ENCODE peak calls at places on chromosome 17, in six cellular contexts. One of them, this sample, is unnamed.

GRCh38 chr17:36722121-36722902 is 120.9 kb downstream of the MRM1 start:
- DNase-seq in tibial nerve: no peak
- DNase-seq in transverse colon: peak
- DNase-seq in A549: no peak
- DNase-seq in Peyer's patch: peak
- DNase-seq in cardiac muscle cell: peak
- DNase-seq in this sample: peak

GRCh38 chr17:1532836-1533602 is 16.6 kb upstream of the INPP5K start:
- DNase-seq in tibial nerve: no peak
- DNase-seq in transverse colon: no peak
- DNase-seq in A549: peak
- DNase-seq in Peyer's patch: peak
- DNase-seq in cardiac muscle cell: peak
- DNase-seq in this sample: no peak

GRCh38 chr17:64008346-64008745 is 10.2 kb downstream of the PRR29 start:
- DNase-seq in tibial nerve: no peak
- DNase-seq in transverse colon: no peak
- DNase-seq in A549: no peak
- DNase-seq in Peyer's patch: peak
- DNase-seq in cardiac muscle cell: no peak
- DNase-seq in this sample: no peak

GRCh38 chr17:45228985-45229517 is 7.4 kb downstream of the FMNL1 start:
- DNase-seq in tibial nerve: peak
- DNase-seq in transverse colon: peak
- DNase-seq in A549: peak
- DNase-seq in Peyer's patch: peak
- DNase-seq in cardiac muscle cell: no peak
- DNase-seq in this sample: no peak

GRCh38 chr17:69860142-69860680 is 214.8 kb upstream of the KCNJ16 start:
- DNase-seq in tibial nerve: no peak
- DNase-seq in transverse colon: no peak
- DNase-seq in A549: no peak
- DNase-seq in Peyer's patch: no peak
- DNase-seq in cardiac muscle cell: no peak
- DNase-seq in this sample: no peak

GRCh38 chr17:38613981-38614779 is 8.4 kb upstream of the SRCIN1 start:
- DNase-seq in tibial nerve: no peak
- DNase-seq in transverse colon: no peak
- DNase-seq in A549: no peak
- DNase-seq in Peyer's patch: no peak
- DNase-seq in cardiac muscle cell: no peak
- DNase-seq in this sample: no peak

GRCh38 chr17:69066482-69066881 is 5.8 kb upstream of the ABCA9 start:
- DNase-seq in tibial nerve: no peak
- DNase-seq in transverse colon: no peak
- DNase-seq in A549: no peak
- DNase-seq in Peyer's patch: no peak
- DNase-seq in cardiac muscle cell: no peak
- DNase-seq in this sample: no peak

GRCh38 chr17:44608732-44609435 is 47.4 kb upstream of the MEIOC start:
- DNase-seq in tibial nerve: no peak
- DNase-seq in transverse colon: no peak
- DNase-seq in A549: no peak
- DNase-seq in Peyer's patch: no peak
- DNase-seq in cardiac muscle cell: no peak
- DNase-seq in this sample: no peak

GRCh38 chr17:45172541-45173286 is 11.0 kb downstream of the HEXIM2 start:
- DNase-seq in tibial nerve: peak
- DNase-seq in transverse colon: peak
- DNase-seq in A549: peak
- DNase-seq in Peyer's patch: peak
- DNase-seq in cardiac muscle cell: no peak
- DNase-seq in this sample: peak

GRCh38 chr17:17877548-17878358 is 41.0 kb upstream of the SREBF1 start:
- DNase-seq in tibial nerve: peak
- DNase-seq in transverse colon: peak
- DNase-seq in A549: no peak
- DNase-seq in Peyer's patch: peak
- DNase-seq in cardiac muscle cell: peak
- DNase-seq in this sample: peak

GRCh38 chr17:38560503-38561318 is 45.0 kb downstream of the SRCIN1 start:
- DNase-seq in tibial nerve: no peak
- DNase-seq in transverse colon: no peak
- DNase-seq in A549: no peak
- DNase-seq in Peyer's patch: no peak
- DNase-seq in cardiac muscle cell: peak
- DNase-seq in this sample: no peak

GRCh38 chr17:36608794-36609497 is 7.6 kb downstream of the MRM1 start:
- DNase-seq in tibial nerve: no peak
- DNase-seq in transverse colon: peak
- DNase-seq in A549: peak
- DNase-seq in Peyer's patch: no peak
- DNase-seq in cardiac muscle cell: peak
- DNase-seq in this sample: peak

GRCh38 chr17:74521701-74522201 is 9.5 kb downstream of the CD300LB start:
- DNase-seq in tibial nerve: no peak
- DNase-seq in transverse colon: no peak
- DNase-seq in A549: no peak
- DNase-seq in Peyer's patch: peak
- DNase-seq in cardiac muscle cell: no peak
- DNase-seq in this sample: no peak

GRCh38 chr17:17491546-17491988 is 4.6 kb downstream of the RASD1 start:
- DNase-seq in tibial nerve: no peak
- DNase-seq in transverse colon: no peak
- DNase-seq in A549: no peak
- DNase-seq in Peyer's patch: no peak
- DNase-seq in cardiac muscle cell: no peak
- DNase-seq in this sample: no peak

GRCh38 chr17:496761-497586 is 144.4 kb upstream of the RPH3AL start:
- DNase-seq in tibial nerve: no peak
- DNase-seq in transverse colon: no peak
- DNase-seq in A549: no peak
- DNase-seq in Peyer's patch: no peak
- DNase-seq in cardiac muscle cell: no peak
- DNase-seq in this sample: no peak

GRCh38 chr17:18026408-18026776 is 12.6 kb downstream of the ATPAF2 start:
- DNase-seq in tibial nerve: no peak
- DNase-seq in transverse colon: no peak
- DNase-seq in A549: no peak
- DNase-seq in Peyer's patch: no peak
- DNase-seq in cardiac muscle cell: no peak
- DNase-seq in this sample: peak

GRCh38 chr17:66951605-66951953 is 12.9 kb upstream of the CACNG4 start:
- DNase-seq in tibial nerve: no peak
- DNase-seq in transverse colon: no peak
- DNase-seq in A549: peak
- DNase-seq in Peyer's patch: no peak
- DNase-seq in cardiac muscle cell: no peak
- DNase-seq in this sample: no peak

GRCh38 chr17:66950325-66950724 is 14.2 kb upstream of the CACNG4 start:
- DNase-seq in tibial nerve: no peak
- DNase-seq in transverse colon: no peak
- DNase-seq in A549: no peak
- DNase-seq in Peyer's patch: no peak
- DNase-seq in cardiac muscle cell: no peak
- DNase-seq in this sample: no peak

GRCh38 chr17:66950886-66951604 is 13.5 kb upstream of the CACNG4 start:
- DNase-seq in tibial nerve: no peak
- DNase-seq in transverse colon: no peak
- DNase-seq in A549: no peak
- DNase-seq in Peyer's patch: no peak
- DNase-seq in cardiac muscle cell: no peak
- DNase-seq in this sample: no peak

GRCh38 chr17:66948061-66948750 is 16.3 kb upstream of the CACNG4 start:
- DNase-seq in tibial nerve: no peak
- DNase-seq in transverse colon: no peak
- DNase-seq in A549: no peak
- DNase-seq in Peyer's patch: no peak
- DNase-seq in cardiac muscle cell: no peak
- DNase-seq in this sample: no peak

GRCh38 chr17:66949501-66949900 is 15.0 kb upstream of the CACNG4 start:
- DNase-seq in tibial nerve: no peak
- DNase-seq in transverse colon: no peak
- DNase-seq in A549: no peak
- DNase-seq in Peyer's patch: no peak
- DNase-seq in cardiac muscle cell: no peak
- DNase-seq in this sample: no peak
- H3K27ac ChIP-seq in tibial nerve: no peak
- H3K27ac ChIP-seq in transverse colon: no peak
- H3K27ac ChIP-seq in A549: no peak
- H3K27ac ChIP-seq in Peyer's patch: no peak
- H3K27ac ChIP-seq in cardiac muscle cell: no peak
- H3K27ac ChIP-seq in this sample: no peak

DNA sequence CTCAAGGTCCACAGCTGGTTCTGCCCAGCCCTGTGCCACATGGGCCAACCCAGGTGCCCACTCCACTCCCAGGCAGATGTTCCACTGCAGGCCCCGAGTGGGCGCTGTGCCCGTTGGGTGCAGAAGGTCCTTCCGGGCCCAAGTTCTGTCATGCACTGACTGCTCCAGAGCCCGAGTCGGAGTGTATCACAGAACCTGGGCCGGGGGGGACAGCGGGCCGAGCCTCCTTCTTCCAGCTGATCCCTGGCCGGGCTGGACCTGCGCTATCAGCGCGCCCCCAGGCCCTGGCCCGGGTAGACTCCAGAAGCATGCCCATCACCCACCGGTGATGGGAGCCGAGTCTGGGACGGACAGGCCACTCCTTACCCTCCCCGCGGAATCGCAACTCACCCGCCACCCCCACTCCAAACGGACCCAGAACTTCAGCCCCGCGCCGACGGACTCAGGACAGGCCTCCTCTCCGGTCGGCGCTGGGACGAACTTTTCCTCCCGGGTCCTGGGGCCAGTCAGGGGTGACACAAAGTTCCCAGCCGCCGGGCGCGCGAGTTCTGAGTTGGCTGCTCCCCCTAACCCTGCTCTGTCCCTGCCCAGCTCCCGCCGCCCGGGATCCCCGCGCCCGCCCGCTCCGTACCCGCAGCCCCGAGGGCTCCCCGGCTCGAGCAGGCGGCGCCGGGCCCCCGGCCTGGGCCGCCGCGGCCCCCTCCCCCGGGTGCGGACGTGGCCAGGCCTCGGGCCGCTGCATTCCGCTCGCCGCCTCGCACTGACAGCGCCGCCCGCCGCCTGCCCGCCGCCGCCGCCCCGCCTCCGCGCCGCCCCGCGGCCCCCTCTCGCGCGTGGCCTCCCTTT is at the start of gene COPZ2:
- DNase-seq in tibial nerve: no peak
- DNase-seq in transverse colon: peak
- DNase-seq in A549: peak
- DNase-seq in Peyer's patch: peak
- DNase-seq in cardiac muscle cell: peak
- DNase-seq in this sample: no peak
- TF ChIP-seq CTCF in tibial nerve: peak
- TF ChIP-seq CTCF in transverse colon: peak
- TF ChIP-seq CTCF in A549: peak
- TF ChIP-seq CTCF in Peyer's patch: peak
- TF ChIP-seq CTCF in cardiac muscle cell: peak
- TF ChIP-seq CTCF in this sample: peak

GRCh38 chr17:58384900-58385299 is 32.4 kb downstream of the RNF43 start:
- DNase-seq in tibial nerve: no peak
- DNase-seq in transverse colon: no peak
- DNase-seq in A549: no peak
- DNase-seq in Peyer's patch: no peak
- DNase-seq in cardiac muscle cell: no peak
- DNase-seq in this sample: no peak

GRCh38 chr17:58386708-58387107 is 30.6 kb downstream of the RNF43 start:
- DNase-seq in tibial nerve: no peak
- DNase-seq in transverse colon: no peak
- DNase-seq in A549: no peak
- DNase-seq in Peyer's patch: no peak
- DNase-seq in cardiac muscle cell: no peak
- DNase-seq in this sample: no peak

GRCh38 chr17:58385359-58385899 is 31.9 kb downstream of the RNF43 start:
- DNase-seq in tibial nerve: no peak
- DNase-seq in transverse colon: no peak
- DNase-seq in A549: no peak
- DNase-seq in Peyer's patch: no peak
- DNase-seq in cardiac muscle cell: no peak
- DNase-seq in this sample: no peak

GRCh38 chr17:58388302-58389190 is 28.8 kb downstream of the RNF43 start:
- DNase-seq in tibial nerve: no peak
- DNase-seq in transverse colon: no peak
- DNase-seq in A549: no peak
- DNase-seq in Peyer's patch: no peak
- DNase-seq in cardiac muscle cell: no peak
- DNase-seq in this sample: no peak

DNA sequence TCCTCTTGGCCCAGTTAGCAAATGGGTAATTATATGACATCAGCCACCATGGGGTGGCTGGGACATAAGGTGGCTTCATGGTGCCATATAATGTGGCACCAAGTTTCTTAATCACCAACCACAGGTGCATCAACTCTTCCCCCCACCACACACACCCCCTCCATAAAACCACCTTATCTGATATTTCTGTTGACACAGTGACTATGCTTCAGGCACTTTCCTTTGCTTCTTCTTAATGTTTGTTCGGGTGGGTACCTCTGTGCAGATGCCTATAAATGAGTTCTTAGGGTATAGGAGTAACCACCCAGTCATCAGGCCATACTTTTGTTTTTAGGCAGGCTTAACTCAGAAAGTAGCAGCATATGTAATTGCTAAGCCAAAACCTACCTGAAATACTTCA is 29.5 kb downstream of the RNF43 start:
- DNase-seq in tibial nerve: no peak
- DNase-seq in transverse colon: peak
- DNase-seq in A549: peak
- DNase-seq in Peyer's patch: no peak
- DNase-seq in cardiac muscle cell: no peak
- DNase-seq in this sample: no peak
- H3K4me3 ChIP-seq in tibial nerve: no peak
- H3K4me3 ChIP-seq in transverse colon: no peak
- H3K4me3 ChIP-seq in A549: no peak
- H3K4me3 ChIP-seq in Peyer's patch: no peak
- H3K4me3 ChIP-seq in cardiac muscle cell: no peak
- H3K4me3 ChIP-seq in this sample: no peak

DNA sequence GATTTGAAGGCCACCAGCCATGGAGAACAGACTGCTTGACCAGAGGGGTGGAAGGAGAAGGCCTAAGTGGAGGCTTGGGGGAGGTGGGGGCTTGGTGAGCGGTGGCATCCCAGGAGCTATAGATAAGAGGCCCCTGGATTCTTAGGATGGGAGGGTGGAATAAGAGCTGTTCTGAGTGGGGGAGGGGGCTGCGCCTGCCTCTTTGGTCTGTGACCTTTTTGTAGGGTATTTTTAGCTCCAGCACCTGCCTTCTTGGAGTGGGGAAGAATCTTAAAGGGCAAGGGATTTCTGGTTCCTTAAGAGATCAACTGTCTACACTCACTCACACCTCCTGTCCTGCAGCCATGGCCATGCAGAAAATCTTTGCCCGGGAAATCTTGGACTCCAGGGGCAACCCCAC is 567 bp downstream of the ENO3 start:
- DNase-seq in tibial nerve: no peak
- DNase-seq in transverse colon: no peak
- DNase-seq in A549: no peak
- DNase-seq in Peyer's patch: no peak
- DNase-seq in cardiac muscle cell: peak
- DNase-seq in this sample: no peak
- H3K27ac ChIP-seq in tibial nerve: no peak
- H3K27ac ChIP-seq in transverse colon: no peak
- H3K27ac ChIP-seq in A549: peak
- H3K27ac ChIP-seq in Peyer's patch: no peak
- H3K27ac ChIP-seq in cardiac muscle cell: peak
- H3K27ac ChIP-seq in this sample: no peak

This sample was measured in dorsolateral prefrontal cortex.